ENCODE peak calls at places on chromosome 19, in four cellular contexts. One of them, this sample, is unnamed.

GRCh38 chr19:48842744-48843162 is 6.5 kb upstream of the HSD17B14 start:
- DNase-seq in glomerular endothelial cell: no peak
- DNase-seq in stimulated activated CD4-positive, alpha-beta T cell treated with anti-CD3 and anti-CD28 coated beads, Interleukin-12 subunit alpha, Interleukin-12 subunit beta, amount 100 ng/mL, for 24 hours: peak
- DNase-seq in stimulated activated CD8-positive, alpha-beta memory T cell treated with anti-CD3 and anti-CD28 coated beads, Interleukin-4, amount 100 ng/mL, for 24 hours: no peak
- DNase-seq in this sample: no peak

GRCh38 chr19:40090256-40091204 is at the start of gene ZNF780A:
- DNase-seq in glomerular endothelial cell: no peak
- DNase-seq in stimulated activated CD4-positive, alpha-beta T cell treated with anti-CD3 and anti-CD28 coated beads, Interleukin-12 subunit alpha, Interleukin-12 subunit beta, amount 100 ng/mL, for 24 hours: peak
- DNase-seq in stimulated activated CD8-positive, alpha-beta memory T cell treated with anti-CD3 and anti-CD28 coated beads, Interleukin-4, amount 100 ng/mL, for 24 hours: peak
- DNase-seq in this sample: peak

GRCh38 chr19:2037676-2038255 is 13.3 kb downstream of the MKNK2 start:
- DNase-seq in glomerular endothelial cell: no peak
- DNase-seq in stimulated activated CD4-positive, alpha-beta T cell treated with anti-CD3 and anti-CD28 coated beads, Interleukin-12 subunit alpha, Interleukin-12 subunit beta, amount 100 ng/mL, for 24 hours: no peak
- DNase-seq in stimulated activated CD8-positive, alpha-beta memory T cell treated with anti-CD3 and anti-CD28 coated beads, Interleukin-4, amount 100 ng/mL, for 24 hours: no peak
- DNase-seq in this sample: no peak

GRCh38 chr19:16824658-16825311 is 4.4 kb upstream of the SIN3B start:
- DNase-seq in glomerular endothelial cell: no peak
- DNase-seq in stimulated activated CD4-positive, alpha-beta T cell treated with anti-CD3 and anti-CD28 coated beads, Interleukin-12 subunit alpha, Interleukin-12 subunit beta, amount 100 ng/mL, for 24 hours: no peak
- DNase-seq in stimulated activated CD8-positive, alpha-beta memory T cell treated with anti-CD3 and anti-CD28 coated beads, Interleukin-4, amount 100 ng/mL, for 24 hours: no peak
- DNase-seq in this sample: no peak

GRCh38 chr19:41480336-41480735 is 37.4 kb downstream of the ERICH4 start:
- DNase-seq in glomerular endothelial cell: no peak
- DNase-seq in stimulated activated CD4-positive, alpha-beta T cell treated with anti-CD3 and anti-CD28 coated beads, Interleukin-12 subunit alpha, Interleukin-12 subunit beta, amount 100 ng/mL, for 24 hours: no peak
- DNase-seq in stimulated activated CD8-positive, alpha-beta memory T cell treated with anti-CD3 and anti-CD28 coated beads, Interleukin-4, amount 100 ng/mL, for 24 hours: no peak
- DNase-seq in this sample: no peak

GRCh38 chr19:33580026-33580644 is 41.6 kb upstream of the CHST8 start:
- DNase-seq in glomerular endothelial cell: no peak
- DNase-seq in stimulated activated CD4-positive, alpha-beta T cell treated with anti-CD3 and anti-CD28 coated beads, Interleukin-12 subunit alpha, Interleukin-12 subunit beta, amount 100 ng/mL, for 24 hours: no peak
- DNase-seq in stimulated activated CD8-positive, alpha-beta memory T cell treated with anti-CD3 and anti-CD28 coated beads, Interleukin-4, amount 100 ng/mL, for 24 hours: no peak
- DNase-seq in this sample: no peak

GRCh38 chr19:22422220-22422619 is at the start of gene ZNF98:
- DNase-seq in glomerular endothelial cell: no peak
- DNase-seq in stimulated activated CD4-positive, alpha-beta T cell treated with anti-CD3 and anti-CD28 coated beads, Interleukin-12 subunit alpha, Interleukin-12 subunit beta, amount 100 ng/mL, for 24 hours: no peak
- DNase-seq in stimulated activated CD8-positive, alpha-beta memory T cell treated with anti-CD3 and anti-CD28 coated beads, Interleukin-4, amount 100 ng/mL, for 24 hours: no peak
- DNase-seq in this sample: no peak

GRCh38 chr19:4327252-4327876 is 11.3 kb downstream of the STAP2 start:
- DNase-seq in glomerular endothelial cell: no peak
- DNase-seq in stimulated activated CD4-positive, alpha-beta T cell treated with anti-CD3 and anti-CD28 coated beads, Interleukin-12 subunit alpha, Interleukin-12 subunit beta, amount 100 ng/mL, for 24 hours: peak
- DNase-seq in stimulated activated CD8-positive, alpha-beta memory T cell treated with anti-CD3 and anti-CD28 coated beads, Interleukin-4, amount 100 ng/mL, for 24 hours: peak
- DNase-seq in this sample: no peak

GRCh38 chr19:3698386-3698950 is 1.8 kb downstream of the PIP5K1C start:
- DNase-seq in glomerular endothelial cell: no peak
- DNase-seq in stimulated activated CD4-positive, alpha-beta T cell treated with anti-CD3 and anti-CD28 coated beads, Interleukin-12 subunit alpha, Interleukin-12 subunit beta, amount 100 ng/mL, for 24 hours: no peak
- DNase-seq in stimulated activated CD8-positive, alpha-beta memory T cell treated with anti-CD3 and anti-CD28 coated beads, Interleukin-4, amount 100 ng/mL, for 24 hours: no peak
- DNase-seq in this sample: no peak

GRCh38 chr19:56603829-56604228 is 8.7 kb downstream of the ZNF71 start:
- DNase-seq in glomerular endothelial cell: no peak
- DNase-seq in stimulated activated CD4-positive, alpha-beta T cell treated with anti-CD3 and anti-CD28 coated beads, Interleukin-12 subunit alpha, Interleukin-12 subunit beta, amount 100 ng/mL, for 24 hours: no peak
- DNase-seq in stimulated activated CD8-positive, alpha-beta memory T cell treated with anti-CD3 and anti-CD28 coated beads, Interleukin-4, amount 100 ng/mL, for 24 hours: no peak
- DNase-seq in this sample: no peak

GRCh38 chr19:49581007-49581508 is at the start of gene PRRG2:
- DNase-seq in glomerular endothelial cell: no peak
- DNase-seq in stimulated activated CD4-positive, alpha-beta T cell treated with anti-CD3 and anti-CD28 coated beads, Interleukin-12 subunit alpha, Interleukin-12 subunit beta, amount 100 ng/mL, for 24 hours: no peak
- DNase-seq in stimulated activated CD8-positive, alpha-beta memory T cell treated with anti-CD3 and anti-CD28 coated beads, Interleukin-4, amount 100 ng/mL, for 24 hours: no peak
- DNase-seq in this sample: no peak

GRCh38 chr19:11843741-11844140 is 4.8 kb upstream of the ZNF439 start:
- DNase-seq in glomerular endothelial cell: no peak
- DNase-seq in stimulated activated CD4-positive, alpha-beta T cell treated with anti-CD3 and anti-CD28 coated beads, Interleukin-12 subunit alpha, Interleukin-12 subunit beta, amount 100 ng/mL, for 24 hours: no peak
- DNase-seq in stimulated activated CD8-positive, alpha-beta memory T cell treated with anti-CD3 and anti-CD28 coated beads, Interleukin-4, amount 100 ng/mL, for 24 hours: no peak
- DNase-seq in this sample: no peak

GRCh38 chr19:30117636-30118145 is 175.7 kb downstream of the URI1 start:
- DNase-seq in glomerular endothelial cell: no peak
- DNase-seq in stimulated activated CD4-positive, alpha-beta T cell treated with anti-CD3 and anti-CD28 coated beads, Interleukin-12 subunit alpha, Interleukin-12 subunit beta, amount 100 ng/mL, for 24 hours: no peak
- DNase-seq in stimulated activated CD8-positive, alpha-beta memory T cell treated with anti-CD3 and anti-CD28 coated beads, Interleukin-4, amount 100 ng/mL, for 24 hours: no peak
- DNase-seq in this sample: no peak

This sample was measured in pulmonary artery endothelial cell.